ENCODE peak calls at places on chromosomes 11 and 22, in seven cellular contexts. One of them, this sample, is unnamed.

GRCh38 chr22:20497426-20497825 is 1.8 kb upstream of the KLHL22 start:
- DNase-seq in right lobe of liver: no peak
- DNase-seq in transverse colon: no peak
- DNase-seq in IMR-90: no peak
- DNase-seq in Karpas-422: no peak
- DNase-seq in DMS153: no peak
- DNase-seq in amniotic stem cell: no peak
- DNase-seq in this sample: no peak

GRCh38 chr11:90222152-90222458 is 744 bp downstream of the CHORDC1 start:
- DNase-seq in right lobe of liver: no peak
- DNase-seq in transverse colon: no peak
- DNase-seq in IMR-90: no peak
- DNase-seq in Karpas-422: no peak
- DNase-seq in DMS153: no peak
- DNase-seq in amniotic stem cell: no peak
- DNase-seq in this sample: no peak

GRCh38 chr11:57403176-57404147 is 13.0 kb upstream of the PRG2 start:
- DNase-seq in right lobe of liver: no peak
- DNase-seq in transverse colon: no peak
- DNase-seq in IMR-90: no peak
- DNase-seq in Karpas-422: no peak
- DNase-seq in DMS153: no peak
- DNase-seq in amniotic stem cell: no peak
- DNase-seq in this sample: no peak

GRCh38 chr11:111764621-111765020 is 1.6 kb downstream of the PPP2R1B start:
- DNase-seq in right lobe of liver: no peak
- DNase-seq in transverse colon: no peak
- DNase-seq in IMR-90: peak; percentile 51
- DNase-seq in Karpas-422: no peak
- DNase-seq in DMS153: no peak
- DNase-seq in amniotic stem cell: no peak
- DNase-seq in this sample: no peak

GRCh38 chr11:26841818-26842457 is 120.1 kb upstream of the SLC5A12 start:
- DNase-seq in right lobe of liver: no peak
- DNase-seq in transverse colon: no peak
- DNase-seq in IMR-90: peak; percentile 60
- DNase-seq in Karpas-422: no peak
- DNase-seq in DMS153: no peak
- DNase-seq in amniotic stem cell: peak; percentile 46
- DNase-seq in this sample: no peak

GRCh38 chr11:116535954-116536353 is 236.8 kb downstream of the BUD13 start:
- DNase-seq in right lobe of liver: peak; percentile 6
- DNase-seq in transverse colon: no peak
- DNase-seq in IMR-90: no peak
- DNase-seq in Karpas-422: no peak
- DNase-seq in DMS153: no peak
- DNase-seq in amniotic stem cell: no peak
- DNase-seq in this sample: peak; percentile 12

GRCh38 chr11:31237819-31238771 is 131.4 kb downstream of the DCDC1 start:
- DNase-seq in right lobe of liver: no peak
- DNase-seq in transverse colon: no peak
- DNase-seq in IMR-90: no peak
- DNase-seq in Karpas-422: no peak
- DNase-seq in DMS153: no peak
- DNase-seq in amniotic stem cell: no peak
- DNase-seq in this sample: no peak

GRCh38 chr22:40805699-40806203 is 13.4 kb downstream of the SLC25A17 start:
- DNase-seq in right lobe of liver: no peak
- DNase-seq in transverse colon: no peak
- DNase-seq in IMR-90: no peak
- DNase-seq in Karpas-422: peak; percentile 6
- DNase-seq in DMS153: no peak
- DNase-seq in amniotic stem cell: no peak
- DNase-seq in this sample: no peak

GRCh38 chr22:44746061-44746789 is 6.2 kb upstream of the ARHGAP8 start:
- DNase-seq in right lobe of liver: no peak
- DNase-seq in transverse colon: no peak
- DNase-seq in IMR-90: no peak
- DNase-seq in Karpas-422: no peak
- DNase-seq in DMS153: no peak
- DNase-seq in amniotic stem cell: no peak
- DNase-seq in this sample: no peak

GRCh38 chr11:69280451-69280850 is 13.5 kb upstream of the MYEOV start:
- DNase-seq in right lobe of liver: no peak
- DNase-seq in transverse colon: no peak
- DNase-seq in IMR-90: peak; percentile 27
- DNase-seq in Karpas-422: no peak
- DNase-seq in DMS153: no peak
- DNase-seq in amniotic stem cell: no peak
- DNase-seq in this sample: no peak

GRCh38 chr22:17120711-17121234 is 387 bp downstream of the TMEM121B start:
- DNase-seq in right lobe of liver: no peak
- DNase-seq in transverse colon: no peak
- DNase-seq in IMR-90: no peak
- DNase-seq in Karpas-422: no peak
- DNase-seq in DMS153: no peak
- DNase-seq in amniotic stem cell: no peak
- DNase-seq in this sample: no peak

GRCh38 chr11:14065692-14066091 is 103.2 kb downstream of the SPON1 start:
- DNase-seq in right lobe of liver: no peak
- DNase-seq in transverse colon: no peak
- DNase-seq in IMR-90: no peak
- DNase-seq in Karpas-422: no peak
- DNase-seq in DMS153: no peak
- DNase-seq in amniotic stem cell: no peak
- DNase-seq in this sample: no peak

GRCh38 chr11:78402842-78403241 is 14.8 kb downstream of the GAB2 start:
- DNase-seq in right lobe of liver: no peak
- DNase-seq in transverse colon: no peak
- DNase-seq in IMR-90: no peak
- DNase-seq in Karpas-422: peak; percentile 17
- DNase-seq in DMS153: no peak
- DNase-seq in amniotic stem cell: no peak
- DNase-seq in this sample: no peak

GRCh38 chr11:66454253-66454652 is 12.5 kb upstream of the PELI3 start:
- DNase-seq in right lobe of liver: no peak
- DNase-seq in transverse colon: no peak
- DNase-seq in IMR-90: no peak
- DNase-seq in Karpas-422: peak; percentile 32
- DNase-seq in DMS153: no peak
- DNase-seq in amniotic stem cell: no peak
- DNase-seq in this sample: no peak

GRCh38 chr11:121394785-121395184 is 57.3 kb upstream of the SORL1 start:
- DNase-seq in right lobe of liver: no peak
- DNase-seq in transverse colon: no peak
- DNase-seq in IMR-90: no peak
- DNase-seq in Karpas-422: peak; percentile 69
- DNase-seq in DMS153: no peak
- DNase-seq in amniotic stem cell: no peak
- DNase-seq in this sample: no peak

GRCh38 chr22:17481424-17481823 is 81.9 kb upstream of the SLC25A18 start:
- DNase-seq in right lobe of liver: no peak
- DNase-seq in transverse colon: no peak
- DNase-seq in IMR-90: no peak
- DNase-seq in Karpas-422: no peak
- DNase-seq in DMS153: no peak
- DNase-seq in amniotic stem cell: no peak
- DNase-seq in this sample: no peak

GRCh38 chr11:20592741-20593140 is 6.7 kb upstream of the SLC6A5 start:
- DNase-seq in right lobe of liver: no peak
- DNase-seq in transverse colon: no peak
- DNase-seq in IMR-90: no peak
- DNase-seq in Karpas-422: no peak
- DNase-seq in DMS153: no peak
- DNase-seq in amniotic stem cell: no peak
- DNase-seq in this sample: no peak

GRCh38 chr22:24161909-24162308 is 19.4 kb upstream of the SUSD2 start:
- DNase-seq in right lobe of liver: peak; percentile 63
- DNase-seq in transverse colon: no peak
- DNase-seq in IMR-90: no peak
- DNase-seq in Karpas-422: peak; percentile 55
- DNase-seq in DMS153: no peak
- DNase-seq in amniotic stem cell: no peak
- DNase-seq in this sample: no peak

GRCh38 chr11:15170698-15171097 is 56.0 kb downstream of the INSC start:
- DNase-seq in right lobe of liver: no peak
- DNase-seq in transverse colon: no peak
- DNase-seq in IMR-90: no peak
- DNase-seq in Karpas-422: no peak
- DNase-seq in DMS153: no peak
- DNase-seq in amniotic stem cell: no peak
- DNase-seq in this sample: no peak

GRCh38 chr11:68460741-68461283 is at the start of gene PPP6R3:
- DNase-seq in right lobe of liver: peak; percentile 54
- DNase-seq in transverse colon: no peak
- DNase-seq in IMR-90: no peak
- DNase-seq in Karpas-422: no peak
- DNase-seq in DMS153: no peak
- DNase-seq in amniotic stem cell: no peak
- DNase-seq in this sample: no peak

GRCh38 chr11:122002926-122003325 is 113.1 kb downstream of the BLID start:
- DNase-seq in right lobe of liver: no peak
- DNase-seq in transverse colon: no peak
- DNase-seq in IMR-90: peak; percentile 47
- DNase-seq in Karpas-422: no peak
- DNase-seq in DMS153: no peak
- DNase-seq in amniotic stem cell: no peak
- DNase-seq in this sample: no peak

GRCh38 chr11:35852056-35852455 is 91.8 kb upstream of the LDLRAD3 start:
- DNase-seq in right lobe of liver: no peak
- DNase-seq in transverse colon: peak; percentile 9
- DNase-seq in IMR-90: no peak
- DNase-seq in Karpas-422: no peak
- DNase-seq in DMS153: no peak
- DNase-seq in amniotic stem cell: no peak
- DNase-seq in this sample: peak; percentile 51

GRCh38 chr11:77074205-77074604 is 7.4 kb downstream of the CAPN5 start:
- DNase-seq in right lobe of liver: peak; percentile 40
- DNase-seq in transverse colon: peak; percentile 77
- DNase-seq in IMR-90: no peak
- DNase-seq in Karpas-422: no peak
- DNase-seq in DMS153: peak; percentile 6
- DNase-seq in amniotic stem cell: no peak
- DNase-seq in this sample: peak; percentile 70

GRCh38 chr11:131764126-131764525 is 393.7 kb downstream of the NTM start:
- DNase-seq in right lobe of liver: no peak
- DNase-seq in transverse colon: no peak
- DNase-seq in IMR-90: no peak
- DNase-seq in Karpas-422: no peak
- DNase-seq in DMS153: no peak
- DNase-seq in amniotic stem cell: no peak
- DNase-seq in this sample: no peak

GRCh38 chr11:76658651-76659650 is 11.6 kb downstream of the LRRC32 start:
- DNase-seq in right lobe of liver: peak; percentile 33
- DNase-seq in transverse colon: peak; percentile 4
- DNase-seq in IMR-90: no peak
- DNase-seq in Karpas-422: no peak
- DNase-seq in DMS153: no peak
- DNase-seq in amniotic stem cell: no peak
- DNase-seq in this sample: peak; percentile 63

GRCh38 chr11:34548278-34548677 is 34.7 kb upstream of the ELF5 start:
- DNase-seq in right lobe of liver: no peak
- DNase-seq in transverse colon: no peak
- DNase-seq in IMR-90: no peak
- DNase-seq in Karpas-422: no peak
- DNase-seq in DMS153: no peak
- DNase-seq in amniotic stem cell: no peak
- DNase-seq in this sample: no peak